ENCODE peak calls at places on chromosomes 3 and 15, in six cellular contexts. One of them, this sample, is unnamed.

GRCh38 chr3:74353039-74353438 is 261.4 kb downstream of the CNTN3 start:
- DNase-seq in progenitor cell of endocrine pancreas: no peak
- DNase-seq in left ventricle myocardium inferior: no peak
- DNase-seq in stomach: no peak
- DNase-seq in fibroblast of pulmonary artery: peak; percentile 4
- DNase-seq in thoracic aorta: no peak
- DNase-seq in this sample: no peak

GRCh38 chr3:116552261-116552660 is 107.0 kb upstream of the LSAMP start:
- DNase-seq in thoracic aorta: no peak
- DNase-seq in stomach: no peak
- DNase-seq in progenitor cell of endocrine pancreas: no peak
- DNase-seq in fibroblast of pulmonary artery: no peak
- DNase-seq in left ventricle myocardium inferior: no peak
- DNase-seq in this sample: no peak

GRCh38 chr3:50592568-50592967 is 19.0 kb downstream of the CISH start:
- DNase-seq in stomach: no peak
- DNase-seq in fibroblast of pulmonary artery: no peak
- DNase-seq in thoracic aorta: no peak
- DNase-seq in progenitor cell of endocrine pancreas: no peak
- DNase-seq in left ventricle myocardium inferior: no peak
- DNase-seq in this sample: no peak

GRCh38 chr3:151228291-151229125 is 25.5 kb upstream of the GPR171 start:
- DNase-seq in stomach: peak; percentile 28
- DNase-seq in progenitor cell of endocrine pancreas: no peak
- DNase-seq in left ventricle myocardium inferior: no peak
- DNase-seq in fibroblast of pulmonary artery: peak; percentile 65
- DNase-seq in thoracic aorta: no peak
- DNase-seq in this sample: no peak

GRCh38 chr3:117170112-117170511 is 460.5 kb downstream of the TUSC7 start:
- DNase-seq in stomach: no peak
- DNase-seq in thoracic aorta: no peak
- DNase-seq in left ventricle myocardium inferior: no peak
- DNase-seq in progenitor cell of endocrine pancreas: no peak
- DNase-seq in fibroblast of pulmonary artery: no peak
- DNase-seq in this sample: no peak

GRCh38 chr15:68425428-68426060 is 6.4 kb downstream of the ITGA11 start:
- DNase-seq in thoracic aorta: no peak
- DNase-seq in fibroblast of pulmonary artery: no peak
- DNase-seq in left ventricle myocardium inferior: no peak
- DNase-seq in progenitor cell of endocrine pancreas: no peak
- DNase-seq in stomach: no peak
- DNase-seq in this sample: no peak

GRCh38 chr15:80620931-80621330 is 74.2 kb upstream of the ABHD17C start:
- DNase-seq in stomach: no peak
- DNase-seq in progenitor cell of endocrine pancreas: no peak
- DNase-seq in left ventricle myocardium inferior: no peak
- DNase-seq in thoracic aorta: no peak
- DNase-seq in fibroblast of pulmonary artery: peak; percentile 44
- DNase-seq in this sample: no peak

GRCh38 chr3:45929042-45929679 is 14.1 kb upstream of the CXCR6 start:
- DNase-seq in fibroblast of pulmonary artery: no peak
- DNase-seq in thoracic aorta: no peak
- DNase-seq in progenitor cell of endocrine pancreas: peak; percentile 15
- DNase-seq in stomach: peak; percentile 41
- DNase-seq in left ventricle myocardium inferior: no peak
- DNase-seq in this sample: peak; percentile 31

GRCh38 chr3:14837864-14838263 is 19.1 kb downstream of the FGD5 start:
- DNase-seq in progenitor cell of endocrine pancreas: no peak
- DNase-seq in left ventricle myocardium inferior: no peak
- DNase-seq in stomach: no peak
- DNase-seq in thoracic aorta: no peak
- DNase-seq in fibroblast of pulmonary artery: peak; percentile 11
- DNase-seq in this sample: no peak

GRCh38 chr3:6921041-6921440 is 60.1 kb downstream of the GRM7 start:
- DNase-seq in thoracic aorta: no peak
- DNase-seq in fibroblast of pulmonary artery: no peak
- DNase-seq in progenitor cell of endocrine pancreas: no peak
- DNase-seq in left ventricle myocardium inferior: no peak
- DNase-seq in stomach: peak; percentile 57
- DNase-seq in this sample: no peak

GRCh38 chr3:188507244-188507720 is 353.3 kb downstream of the LPP start:
- DNase-seq in left ventricle myocardium inferior: no peak
- DNase-seq in progenitor cell of endocrine pancreas: no peak
- DNase-seq in thoracic aorta: no peak
- DNase-seq in stomach: no peak
- DNase-seq in fibroblast of pulmonary artery: peak; percentile 94
- DNase-seq in this sample: no peak

GRCh38 chr3:127162947-127163645 is 29.8 kb upstream of the PRR23E start:
- DNase-seq in thoracic aorta: no peak
- DNase-seq in progenitor cell of endocrine pancreas: peak; percentile 51
- DNase-seq in left ventricle myocardium inferior: no peak
- DNase-seq in stomach: no peak
- DNase-seq in fibroblast of pulmonary artery: no peak
- DNase-seq in this sample: no peak

DNA sequence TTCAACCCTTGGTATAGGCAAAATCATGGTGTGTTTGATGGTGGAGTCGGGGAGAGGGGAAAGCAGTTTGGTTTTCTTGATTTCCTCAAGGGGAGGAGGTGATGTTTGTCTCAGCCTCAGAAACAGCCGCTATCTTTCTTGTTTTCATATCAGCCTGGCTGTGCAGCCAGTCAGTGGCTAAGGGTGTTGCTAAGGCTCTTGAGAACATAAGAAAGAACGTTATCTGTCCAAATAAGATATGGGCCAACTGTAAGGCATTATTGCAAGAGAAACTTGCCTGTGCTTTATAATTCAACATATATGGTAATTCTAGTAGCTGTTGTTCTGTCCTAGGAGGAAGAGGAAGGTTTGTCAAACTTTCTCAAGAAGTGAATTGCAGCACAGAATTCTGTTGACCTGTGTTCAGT is 90.5 kb upstream of the TNFAIP8L3 start:
- DNase-seq in fibroblast of pulmonary artery: peak; percentile 25
- DNase-seq in thoracic aorta: no peak
- DNase-seq in left ventricle myocardium inferior: no peak
- DNase-seq in progenitor cell of endocrine pancreas: no peak
- DNase-seq in stomach: no peak
- DNase-seq in this sample: no peak
- TF ChIP-seq CTCF in fibroblast of pulmonary artery: no peak
- TF ChIP-seq CTCF in thoracic aorta: no peak
- TF ChIP-seq CTCF in left ventricle myocardium inferior: no peak
- TF ChIP-seq CTCF in progenitor cell of endocrine pancreas: no peak
- TF ChIP-seq CTCF in stomach: no peak
- TF ChIP-seq CTCF in this sample: no peak

GRCh38 chr3:81500039-81500438 is 261.4 kb downstream of the GBE1 start:
- DNase-seq in left ventricle myocardium inferior: no peak
- DNase-seq in thoracic aorta: no peak
- DNase-seq in fibroblast of pulmonary artery: no peak
- DNase-seq in stomach: no peak
- DNase-seq in progenitor cell of endocrine pancreas: no peak
- DNase-seq in this sample: no peak
- TF ChIP-seq CTCF in left ventricle myocardium inferior: no peak
- TF ChIP-seq CTCF in thoracic aorta: no peak
- TF ChIP-seq CTCF in fibroblast of pulmonary artery: no peak
- TF ChIP-seq CTCF in stomach: no peak
- TF ChIP-seq CTCF in progenitor cell of endocrine pancreas: no peak
- TF ChIP-seq CTCF in this sample: no peak

GRCh38 chr3:156576887-156577427 is 22.0 kb upstream of the SSR3 start:
- DNase-seq in fibroblast of pulmonary artery: peak; percentile 25
- DNase-seq in stomach: no peak
- DNase-seq in progenitor cell of endocrine pancreas: no peak
- DNase-seq in left ventricle myocardium inferior: no peak
- DNase-seq in thoracic aorta: no peak
- DNase-seq in this sample: no peak
- TF ChIP-seq CTCF in fibroblast of pulmonary artery: no peak
- TF ChIP-seq CTCF in stomach: no peak
- TF ChIP-seq CTCF in progenitor cell of endocrine pancreas: no peak
- TF ChIP-seq CTCF in left ventricle myocardium inferior: no peak
- TF ChIP-seq CTCF in thoracic aorta: no peak
- TF ChIP-seq CTCF in this sample: no peak

DNA sequence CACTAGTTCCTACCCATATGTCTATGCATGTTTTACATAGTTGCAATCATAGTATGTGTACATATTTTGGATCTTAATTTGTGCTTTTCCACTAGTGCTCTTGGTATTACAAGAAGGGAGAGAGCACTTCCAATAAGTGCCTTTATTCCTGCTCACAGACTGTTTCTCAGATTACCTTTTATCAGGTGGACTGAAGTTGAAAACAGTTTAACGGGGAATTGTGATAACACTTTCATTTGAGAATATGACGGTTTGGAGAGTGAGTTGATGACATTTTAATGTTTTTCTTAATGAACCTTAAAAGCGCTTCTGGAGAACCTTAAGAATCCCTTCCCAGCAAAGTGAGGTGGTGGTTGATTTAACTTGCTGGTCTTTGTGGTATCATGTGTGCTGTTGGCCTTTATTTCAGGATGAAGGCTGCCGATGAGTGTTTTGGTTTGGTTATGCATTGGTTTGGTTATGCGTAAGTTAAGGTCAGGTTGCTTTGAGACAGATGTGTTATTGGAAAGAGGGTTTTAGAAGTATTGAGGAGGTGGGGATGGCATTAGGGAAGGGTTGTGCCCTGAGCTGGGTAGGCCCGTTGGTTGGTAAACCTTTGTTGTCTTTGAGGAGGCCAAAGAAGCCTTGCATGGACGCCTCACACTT is 2.8 kb downstream of the EDEM1 start:
- DNase-seq in thoracic aorta: no peak
- DNase-seq in fibroblast of pulmonary artery: no peak
- DNase-seq in stomach: no peak
- DNase-seq in left ventricle myocardium inferior: no peak
- DNase-seq in progenitor cell of endocrine pancreas: no peak
- DNase-seq in this sample: no peak
- TF ChIP-seq CTCF in thoracic aorta: no peak
- TF ChIP-seq CTCF in fibroblast of pulmonary artery: no peak
- TF ChIP-seq CTCF in stomach: no peak
- TF ChIP-seq CTCF in left ventricle myocardium inferior: no peak
- TF ChIP-seq CTCF in progenitor cell of endocrine pancreas: no peak
- TF ChIP-seq CTCF in this sample: no peak

GRCh38 chr3:111616417-111617105 is 21.4 kb upstream of the ZBED2 start:
- DNase-seq in fibroblast of pulmonary artery: no peak
- DNase-seq in thoracic aorta: no peak
- DNase-seq in left ventricle myocardium inferior: no peak
- DNase-seq in progenitor cell of endocrine pancreas: no peak
- DNase-seq in stomach: no peak
- DNase-seq in this sample: no peak
- TF ChIP-seq CTCF in fibroblast of pulmonary artery: no peak
- TF ChIP-seq CTCF in thoracic aorta: no peak
- TF ChIP-seq CTCF in left ventricle myocardium inferior: no peak
- TF ChIP-seq CTCF in progenitor cell of endocrine pancreas: no peak
- TF ChIP-seq CTCF in stomach: no peak
- TF ChIP-seq CTCF in this sample: no peak

DNA sequence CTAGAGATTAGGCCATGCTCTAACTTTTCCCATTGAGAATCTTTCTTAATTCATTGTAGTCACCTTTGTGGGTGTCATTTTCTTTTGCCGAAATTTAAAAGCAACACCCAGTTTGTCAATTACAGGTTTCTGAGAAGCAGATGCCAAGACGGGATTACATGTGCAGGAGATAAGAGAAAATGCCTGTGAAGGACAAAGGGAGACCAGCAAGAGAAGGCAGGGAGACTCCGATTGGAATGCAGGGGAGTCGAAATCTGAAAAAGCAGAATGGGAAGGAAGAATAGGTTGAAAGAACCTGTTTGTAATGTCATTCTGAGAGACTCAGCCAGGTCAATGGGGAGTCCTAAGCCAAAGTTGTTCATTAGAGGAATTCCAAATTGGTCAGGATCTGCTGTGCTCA is 3.6 kb upstream of the DPH6 start:
- DNase-seq in fibroblast of pulmonary artery: no peak
- DNase-seq in stomach: no peak
- DNase-seq in progenitor cell of endocrine pancreas: no peak
- DNase-seq in thoracic aorta: no peak
- DNase-seq in left ventricle myocardium inferior: no peak
- DNase-seq in this sample: no peak
- TF ChIP-seq CTCF in fibroblast of pulmonary artery: no peak
- TF ChIP-seq CTCF in stomach: no peak
- TF ChIP-seq CTCF in progenitor cell of endocrine pancreas: no peak
- TF ChIP-seq CTCF in thoracic aorta: no peak
- TF ChIP-seq CTCF in left ventricle myocardium inferior: no peak
- TF ChIP-seq CTCF in this sample: no peak

GRCh38 chr3:138539352-138539751 is 54.7 kb downstream of the CEP70 start:
- DNase-seq in left ventricle myocardium inferior: no peak
- DNase-seq in progenitor cell of endocrine pancreas: no peak
- DNase-seq in stomach: no peak
- DNase-seq in thoracic aorta: no peak
- DNase-seq in fibroblast of pulmonary artery: no peak
- DNase-seq in this sample: no peak

GRCh38 chr3:138544546-138544945 is 49.5 kb downstream of the CEP70 start:
- DNase-seq in thoracic aorta: no peak
- DNase-seq in fibroblast of pulmonary artery: no peak
- DNase-seq in progenitor cell of endocrine pancreas: no peak
- DNase-seq in stomach: no peak
- DNase-seq in left ventricle myocardium inferior: no peak
- DNase-seq in this sample: no peak

GRCh38 chr3:138547342-138547975 is 46.6 kb downstream of the CEP70 start:
- DNase-seq in fibroblast of pulmonary artery: no peak
- DNase-seq in progenitor cell of endocrine pancreas: no peak
- DNase-seq in thoracic aorta: no peak
- DNase-seq in stomach: no peak
- DNase-seq in left ventricle myocardium inferior: no peak
- DNase-seq in this sample: no peak

DNA sequence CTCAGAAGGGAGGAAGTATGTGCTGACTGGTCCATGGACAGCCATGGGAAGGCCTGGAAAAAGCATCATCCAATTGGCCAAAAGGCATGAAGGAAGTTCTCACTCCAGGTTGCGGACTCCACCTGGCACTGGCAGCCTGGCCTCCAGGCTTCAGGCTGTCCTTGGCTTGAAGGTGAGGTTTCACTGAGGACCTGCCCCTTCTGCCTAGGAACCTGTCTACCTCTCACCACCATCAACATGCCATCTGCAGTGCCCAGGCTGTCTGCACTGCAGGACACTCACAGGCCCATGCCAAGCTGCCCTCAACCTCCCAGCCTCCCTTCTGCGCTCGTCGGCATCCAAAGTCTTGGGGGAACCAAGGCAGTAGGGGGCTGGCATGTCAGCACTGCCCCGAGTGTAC is 51.1 kb downstream of the CEP70 start:
- DNase-seq in progenitor cell of endocrine pancreas: no peak
- DNase-seq in fibroblast of pulmonary artery: no peak
- DNase-seq in stomach: no peak
- DNase-seq in left ventricle myocardium inferior: no peak
- DNase-seq in thoracic aorta: no peak
- DNase-seq in this sample: no peak
- TF ChIP-seq CTCF in progenitor cell of endocrine pancreas: no peak
- TF ChIP-seq CTCF in fibroblast of pulmonary artery: no peak
- TF ChIP-seq CTCF in stomach: no peak
- TF ChIP-seq CTCF in left ventricle myocardium inferior: no peak
- TF ChIP-seq CTCF in thoracic aorta: no peak
- TF ChIP-seq CTCF in this sample: no peak

This sample was measured in tibial nerve.